ENCODE peak calls at places on chromosomes 12 and 14, in five cellular contexts. One of them, this sample, is unnamed.
A peak's percentile ranks its signal among the peaks of the same experiment; 100 is the strongest.

GRCh38 chr12:837548-837947 is 85.2 kb downstream of the WNK1 start:
- DNase-seq in PC-3: no peak
- DNase-seq in ovary: no peak
- DNase-seq in CD8-positive, alpha-beta memory T cell: no peak
- DNase-seq in left lung: no peak
- DNase-seq in this sample: no peak

GRCh38 chr14:93525691-93526451 is 95.1 kb downstream of the UNC79 start:
- DNase-seq in left lung: no peak
- DNase-seq in PC-3: peak; percentile 55
- DNase-seq in CD8-positive, alpha-beta memory T cell: no peak
- DNase-seq in ovary: no peak
- DNase-seq in this sample: peak; percentile 69

GRCh38 chr12:124750787-124751471 is 112.7 kb downstream of the SCARB1 start:
- DNase-seq in ovary: no peak
- DNase-seq in PC-3: no peak
- DNase-seq in left lung: no peak
- DNase-seq in CD8-positive, alpha-beta memory T cell: no peak
- DNase-seq in this sample: no peak

GRCh38 chr12:18383203-18383602 is 121.9 kb downstream of the PIK3C2G start:
- DNase-seq in PC-3: peak; percentile 79
- DNase-seq in left lung: no peak
- DNase-seq in CD8-positive, alpha-beta memory T cell: no peak
- DNase-seq in ovary: no peak
- DNase-seq in this sample: peak; percentile 88

GRCh38 chr12:30088259-30088995 is 304.7 kb upstream of the TMTC1 start:
- DNase-seq in ovary: no peak
- DNase-seq in PC-3: peak; percentile 79
- DNase-seq in left lung: no peak
- DNase-seq in CD8-positive, alpha-beta memory T cell: no peak
- DNase-seq in this sample: no peak

GRCh38 chr12:101619868-101620761 is 25.3 kb downstream of the MYBPC1 start:
- DNase-seq in ovary: no peak
- DNase-seq in PC-3: no peak
- DNase-seq in CD8-positive, alpha-beta memory T cell: no peak
- DNase-seq in left lung: no peak
- DNase-seq in this sample: no peak

GRCh38 chr12:90013409-90013808 is 304.8 kb upstream of the ATP2B1 start:
- DNase-seq in PC-3: no peak
- DNase-seq in ovary: no peak
- DNase-seq in left lung: no peak
- DNase-seq in CD8-positive, alpha-beta memory T cell: peak; percentile 16
- DNase-seq in this sample: no peak

GRCh38 chr14:98946995-98947394 is 325.0 kb downstream of the BCL11B start:
- DNase-seq in left lung: no peak
- DNase-seq in ovary: peak; percentile 63
- DNase-seq in PC-3: no peak
- DNase-seq in CD8-positive, alpha-beta memory T cell: no peak
- DNase-seq in this sample: no peak

GRCh38 chr12:123951467-123951866 is 21.2 kb downstream of the CCDC92 start:
- DNase-seq in CD8-positive, alpha-beta memory T cell: no peak
- DNase-seq in PC-3: no peak
- DNase-seq in ovary: no peak
- DNase-seq in left lung: no peak
- DNase-seq in this sample: no peak

GRCh38 chr14:83196235-83196634 is 1662.6 kb upstream of the SEL1L start:
- DNase-seq in ovary: no peak
- DNase-seq in left lung: no peak
- DNase-seq in CD8-positive, alpha-beta memory T cell: no peak
- DNase-seq in PC-3: no peak
- DNase-seq in this sample: peak; percentile 62

GRCh38 chr14:99644723-99645544 is at the start of gene HHIPL1:
- DNase-seq in CD8-positive, alpha-beta memory T cell: no peak
- DNase-seq in PC-3: peak; percentile 10
- DNase-seq in ovary: peak; percentile 67
- DNase-seq in left lung: no peak
- DNase-seq in this sample: no peak

GRCh38 chr12:107308310-107308709 is 215.0 kb upstream of the CRY1 start:
- DNase-seq in CD8-positive, alpha-beta memory T cell: no peak
- DNase-seq in ovary: no peak
- DNase-seq in left lung: no peak
- DNase-seq in PC-3: no peak
- DNase-seq in this sample: no peak

GRCh38 chr12:20370001-20370381 is 1.7 kb downstream of the PDE3A start:
- DNase-seq in left lung: peak; percentile 57
- DNase-seq in ovary: no peak
- DNase-seq in PC-3: no peak
- DNase-seq in CD8-positive, alpha-beta memory T cell: no peak
- DNase-seq in this sample: no peak

GRCh38 chr12:20372326-20373097 is 4.2 kb downstream of the PDE3A start:
- DNase-seq in CD8-positive, alpha-beta memory T cell: no peak
- DNase-seq in PC-3: no peak
- DNase-seq in ovary: no peak
- DNase-seq in left lung: no peak
- DNase-seq in this sample: no peak

GRCh38 chr12:20368653-20369163 is 371 bp downstream of the PDE3A start:
- DNase-seq in PC-3: no peak
- DNase-seq in ovary: peak; percentile 57
- DNase-seq in left lung: peak; percentile 70
- DNase-seq in CD8-positive, alpha-beta memory T cell: no peak
- DNase-seq in this sample: peak; percentile 5

GRCh38 chr12:20369164-20370000 is 1.0 kb downstream of the PDE3A start:
- DNase-seq in CD8-positive, alpha-beta memory T cell: no peak
- DNase-seq in left lung: peak; percentile 85
- DNase-seq in PC-3: no peak
- DNase-seq in ovary: peak; percentile 75
- DNase-seq in this sample: no peak

DNA sequence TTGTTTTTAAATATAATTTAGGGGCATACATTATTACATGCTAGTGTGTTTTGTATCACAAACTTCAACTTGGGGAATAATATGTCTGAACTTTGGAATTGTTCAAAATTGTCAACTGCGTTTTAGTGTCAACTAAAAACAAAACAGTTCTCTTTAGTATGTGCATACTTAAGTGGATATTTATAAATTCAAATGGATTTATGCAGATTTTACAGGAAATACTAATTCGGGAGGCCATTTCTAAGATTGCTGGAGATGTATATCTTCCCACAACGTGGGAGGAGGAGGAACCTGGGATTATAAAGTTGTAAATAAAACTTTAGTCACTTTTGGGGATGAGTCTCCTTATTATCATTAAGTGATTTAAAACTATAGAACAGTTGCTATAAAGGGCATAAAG is 2.5 kb downstream of the PDE3A start:
- DNase-seq in ovary: no peak
- DNase-seq in PC-3: no peak
- DNase-seq in CD8-positive, alpha-beta memory T cell: no peak
- DNase-seq in left lung: no peak
- DNase-seq in this sample: no peak
- H3K4me3 ChIP-seq in ovary: peak overlapping the region; percentile 80
- H3K4me3 ChIP-seq in PC-3: peak overlapping the region; percentile 67
- H3K4me3 ChIP-seq in CD8-positive, alpha-beta memory T cell: no peak overlapping the region
- H3K4me3 ChIP-seq in left lung: peak overlapping the region; percentile 48
- H3K4me3 ChIP-seq in this sample: no peak overlapping the region

GRCh38 chr14:70906785-70907171 is 481 bp upstream of the PCNX1 start:
- DNase-seq in ovary: no peak
- DNase-seq in left lung: no peak
- DNase-seq in PC-3: no peak
- DNase-seq in CD8-positive, alpha-beta memory T cell: no peak
- DNase-seq in this sample: peak; percentile 36

GRCh38 chr14:70907172-70907995 is at the start of gene PCNX1:
- DNase-seq in PC-3: peak; percentile 86
- DNase-seq in left lung: peak; percentile 98
- DNase-seq in ovary: peak; percentile 94
- DNase-seq in CD8-positive, alpha-beta memory T cell: peak; percentile 92
- DNase-seq in this sample: peak; percentile 58

GRCh38 chr14:70904376-70904775 is 2.9 kb upstream of the PCNX1 start:
- DNase-seq in left lung: no peak
- DNase-seq in ovary: no peak
- DNase-seq in PC-3: no peak
- DNase-seq in CD8-positive, alpha-beta memory T cell: no peak
- DNase-seq in this sample: no peak

GRCh38 chr14:70907996-70908917 is 998 bp downstream of the PCNX1 start:
- DNase-seq in CD8-positive, alpha-beta memory T cell: no peak
- DNase-seq in left lung: peak; percentile 89
- DNase-seq in PC-3: peak; percentile 59
- DNase-seq in ovary: peak; percentile 82
- DNase-seq in this sample: peak; percentile 65

DNA sequence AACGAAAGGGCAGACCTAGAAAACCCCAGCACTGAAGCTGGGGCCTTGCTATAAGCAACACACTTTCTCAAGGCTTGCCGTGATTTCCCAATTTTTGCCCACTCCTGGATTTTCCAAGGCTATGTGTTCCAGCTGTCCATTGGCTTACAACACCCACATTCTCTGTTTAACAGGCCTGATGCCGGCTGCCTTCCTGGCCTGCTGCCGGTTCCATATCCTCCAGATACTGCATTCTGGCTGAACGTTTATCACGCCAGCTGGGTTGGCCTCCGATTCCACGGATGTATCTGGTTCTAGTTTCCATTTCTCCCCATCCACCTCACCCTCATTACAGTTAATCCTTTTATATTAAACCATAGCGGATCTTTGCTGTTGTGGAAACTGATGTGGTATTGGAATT is 1.9 kb upstream of the PCNX1 start:
- DNase-seq in CD8-positive, alpha-beta memory T cell: no peak
- DNase-seq in ovary: peak; percentile 74
- DNase-seq in left lung: peak; percentile 51
- DNase-seq in PC-3: no peak
- DNase-seq in this sample: no peak
- H3K4me3 ChIP-seq in CD8-positive, alpha-beta memory T cell: no peak overlapping the region
- H3K4me3 ChIP-seq in ovary: no peak overlapping the region
- H3K4me3 ChIP-seq in left lung: no peak overlapping the region
- H3K4me3 ChIP-seq in PC-3: no peak overlapping the region
- H3K4me3 ChIP-seq in this sample: no peak overlapping the region

GRCh38 chr12:27583981-27584380 is 60.0 kb downstream of the PPFIBP1 start:
- DNase-seq in left lung: no peak
- DNase-seq in ovary: no peak
- DNase-seq in PC-3: no peak
- DNase-seq in CD8-positive, alpha-beta memory T cell: no peak
- DNase-seq in this sample: peak; percentile 78

GRCh38 chr12:27578689-27579372 is 54.8 kb downstream of the PPFIBP1 start:
- DNase-seq in left lung: no peak
- DNase-seq in PC-3: no peak
- DNase-seq in ovary: no peak
- DNase-seq in CD8-positive, alpha-beta memory T cell: no peak
- DNase-seq in this sample: no peak

GRCh38 chr12:27580561-27581330 is 56.7 kb downstream of the PPFIBP1 start:
- DNase-seq in left lung: no peak
- DNase-seq in CD8-positive, alpha-beta memory T cell: no peak
- DNase-seq in PC-3: no peak
- DNase-seq in ovary: no peak
- DNase-seq in this sample: peak; percentile 93

GRCh38 chr12:27585739-27586265 is 61.8 kb downstream of the PPFIBP1 start:
- DNase-seq in left lung: no peak
- DNase-seq in ovary: no peak
- DNase-seq in CD8-positive, alpha-beta memory T cell: no peak
- DNase-seq in PC-3: no peak
- DNase-seq in this sample: no peak

DNA sequence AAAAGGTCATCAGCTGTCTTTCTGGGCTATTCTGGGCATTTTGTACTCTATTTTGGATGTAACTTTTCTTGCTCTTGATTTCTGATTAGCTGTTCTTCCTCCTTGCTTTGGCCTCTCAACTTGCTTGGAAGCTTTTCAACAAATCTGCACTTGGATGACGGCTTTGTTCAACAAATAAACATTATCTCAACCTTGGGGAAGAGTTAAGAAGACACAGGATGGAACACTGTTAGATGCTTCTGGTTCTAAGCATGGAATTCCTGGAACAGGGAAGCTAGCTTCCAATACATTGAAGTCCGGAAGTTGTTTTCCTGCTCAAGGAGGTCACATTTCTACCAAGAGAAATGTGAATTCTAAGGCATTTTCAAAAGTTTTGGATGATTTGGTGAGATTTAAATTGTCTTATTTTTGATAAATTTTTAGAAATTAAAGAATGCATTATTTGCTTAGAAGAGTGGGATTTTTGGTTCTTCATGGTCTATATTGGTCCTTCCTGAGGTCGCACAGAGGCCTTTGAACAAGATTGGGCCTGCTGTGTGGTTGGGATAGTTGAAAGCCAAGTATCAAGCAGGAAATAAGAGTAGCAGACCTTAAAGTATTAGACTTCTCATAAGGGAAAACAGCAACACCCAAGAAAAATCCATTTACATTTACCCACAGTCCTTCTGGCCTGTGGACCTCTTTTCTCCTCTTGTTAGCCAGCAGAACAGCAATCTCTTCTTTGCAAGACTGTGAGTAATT is 59.2 kb downstream of the PPFIBP1 start:
- DNase-seq in ovary: no peak
- DNase-seq in left lung: no peak
- DNase-seq in PC-3: no peak
- DNase-seq in CD8-positive, alpha-beta memory T cell: no peak
- DNase-seq in this sample: peak; percentile 61
- H3K4me3 ChIP-seq in ovary: no peak overlapping the region
- H3K4me3 ChIP-seq in left lung: no peak overlapping the region
- H3K4me3 ChIP-seq in PC-3: no peak overlapping the region
- H3K4me3 ChIP-seq in CD8-positive, alpha-beta memory T cell: no peak overlapping the region
- H3K4me3 ChIP-seq in this sample: no peak overlapping the region

DNA sequence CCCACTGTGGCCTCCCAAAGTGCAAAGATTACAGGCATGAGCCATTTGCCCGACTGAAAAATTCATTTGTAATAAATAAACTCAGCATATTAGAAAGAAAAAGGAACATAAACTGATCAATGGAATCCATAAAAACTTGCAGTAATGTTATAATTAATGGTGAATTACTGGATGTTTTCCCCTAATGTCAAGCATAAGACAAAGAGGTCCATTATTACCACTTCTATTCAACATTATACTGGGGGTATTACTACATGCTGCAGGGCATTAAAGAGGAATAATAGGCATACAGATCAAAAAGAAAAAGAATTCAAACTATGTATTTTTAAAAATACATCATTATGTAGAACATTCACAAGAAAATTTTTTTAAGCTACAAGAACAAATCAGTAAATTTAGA is 926.8 kb downstream of the LRFN5 start:
- DNase-seq in CD8-positive, alpha-beta memory T cell: no peak
- DNase-seq in PC-3: no peak
- DNase-seq in ovary: no peak
- DNase-seq in left lung: no peak
- DNase-seq in this sample: no peak
- H3K4me3 ChIP-seq in CD8-positive, alpha-beta memory T cell: no peak overlapping the region
- H3K4me3 ChIP-seq in PC-3: no peak overlapping the region
- H3K4me3 ChIP-seq in ovary: no peak overlapping the region
- H3K4me3 ChIP-seq in left lung: no peak overlapping the region
- H3K4me3 ChIP-seq in this sample: no peak overlapping the region

GRCh38 chr12:53379389-53380103 is 430 bp upstream of the SP1 start:
- DNase-seq in ovary: peak; percentile 98
- DNase-seq in left lung: peak; percentile 91
- DNase-seq in CD8-positive, alpha-beta memory T cell: peak; percentile 99
- DNase-seq in PC-3: peak; percentile 100
- DNase-seq in this sample: peak; percentile 100

GRCh38 chr12:53380104-53380796 is at the start of gene SP1:
- DNase-seq in CD8-positive, alpha-beta memory T cell: peak; percentile 89
- DNase-seq in PC-3: peak; percentile 95
- DNase-seq in left lung: peak; percentile 98
- DNase-seq in ovary: peak; percentile 92
- DNase-seq in this sample: peak; percentile 77

GRCh38 chr12:53380797-53381738 is 1.1 kb downstream of the SP1 start:
- DNase-seq in ovary: no peak
- DNase-seq in CD8-positive, alpha-beta memory T cell: no peak
- DNase-seq in left lung: no peak
- DNase-seq in PC-3: peak; percentile 64
- DNase-seq in this sample: peak; percentile 79

GRCh38 chr12:53383258-53383657 is 3.3 kb downstream of the SP1 start:
- DNase-seq in left lung: no peak
- DNase-seq in CD8-positive, alpha-beta memory T cell: no peak
- DNase-seq in ovary: peak; percentile 27
- DNase-seq in PC-3: peak; percentile 25
- DNase-seq in this sample: no peak

GRCh38 chr12:53381739-53382630 is 2.0 kb downstream of the SP1 start:
- DNase-seq in PC-3: peak; percentile 72
- DNase-seq in ovary: peak; percentile 30
- DNase-seq in CD8-positive, alpha-beta memory T cell: peak; percentile 40
- DNase-seq in left lung: no peak
- DNase-seq in this sample: peak; percentile 96
- H3K4me3 ChIP-seq in PC-3: peak overlapping the region; percentile 71
- H3K4me3 ChIP-seq in ovary: peak overlapping the region; percentile 77
- H3K4me3 ChIP-seq in CD8-positive, alpha-beta memory T cell: peak overlapping the region; percentile 36
- H3K4me3 ChIP-seq in left lung: peak overlapping the region; percentile 59
- H3K4me3 ChIP-seq in this sample: no peak overlapping the region